ENCODE peak calls at places on chromosome 13, in seven cellular contexts. V is nucleus accumbens, D is NCI-H2171 treated with DMSO at 0.1 percent for 48 hours, A is NCI-H187 treated with DMSO at 0.1 percent for 48 hours, R is DMS 273 treated with DMSO at 0.1 percent for 48 hours, Y is mammary epithelial cell, G is COR-L47. L is an unnamed sample.

GRCh38 chr13:46575843-46576242 is 22.9 kb downstream of the LRCH1 start:
- DNase-seq in Y (peak; percentile 64), A (no peak), V (no peak), D (no peak), R (no peak), G (no peak), L (no peak)

GRCh38 chr13:71712988-71713653 is 153.9 kb downstream of the DACH1 start:
- DNase-seq in D (peak; percentile 72), G (no peak), V (no peak), R (no peak), Y (no peak), A (no peak), L (no peak)

GRCh38 chr13:36872621-36873020 is 47.4 kb downstream of the SMAD9 start:
- DNase-seq in Y (no peak), R (no peak), G (peak; percentile 25), A (no peak), V (peak; percentile 22), D (no peak), L (no peak)

GRCh38 chr13:91142572-91142971 is 204.9 kb upstream of the MIR17HG start:
- DNase-seq in Y (peak; percentile 2), V (no peak), D (no peak), G (peak; percentile 82), A (no peak), R (no peak), L (no peak)

GRCh38 chr13:43865892-43866291 is 13.6 kb downstream of the CCDC122 start:
- DNase-seq in R (no peak), Y (peak; percentile 73), A (no peak), V (no peak), G (no peak), D (no peak), L (no peak)

GRCh38 chr13:61286148-61286745 is 129.4 kb downstream of the PCDH20 start:
- DNase-seq in G (peak; percentile 75), D (peak; percentile 44), A (no peak), Y (no peak), V (no peak), R (no peak), L (no peak)

GRCh38 chr13:114080739-114081561 is 51.5 kb downstream of the RASA3 start:
- DNase-seq in A (no peak), G (no peak), V (no peak), R (no peak), Y (no peak), D (no peak), L (no peak)

GRCh38 chr13:35470671-35471465 is 5.6 kb downstream of the MAB21L1 start:
- DNase-seq in R (no peak), Y (no peak), A (no peak), D (no peak), G (no peak), V (no peak), L (no peak)

GRCh38 chr13:35475960-35476943 is at the start of gene MAB21L1:
- DNase-seq in D (peak; percentile 30), A (peak; percentile 47), V (no peak), Y (peak; percentile 2), R (peak; percentile 54), G (peak; percentile 30), L (peak; percentile 5)

GRCh38 chr13:110546933-110547332 is 14.6 kb downstream of the RAB20 start:
- DNase-seq in V (no peak), A (no peak), Y (peak; percentile 41), G (no peak), D (no peak), R (no peak), L (no peak)

GRCh38 chr13:66803759-66804456 is 426.2 kb downstream of the PCDH9 start:
- DNase-seq in V (no peak), Y (no peak), D (peak; percentile 75), A (no peak), G (peak; percentile 51), R (no peak), L (no peak)

GRCh38 chr13:74573654-74574053 is 439.4 kb upstream of the KLF12 start:
- DNase-seq in R (no peak), A (no peak), D (peak; percentile 11), V (peak; percentile 2), G (no peak), Y (no peak), L (no peak)

GRCh38 chr13:88063741-88064140 is 392.6 kb downstream of the SLITRK5 start:
- DNase-seq in Y (no peak), D (no peak), V (no peak), A (no peak), R (no peak), G (no peak), L (no peak)

GRCh38 chr13:113417836-113418721 is 35.2 kb downstream of the ADPRHL1 start:
- DNase-seq in V (no peak), D (no peak), G (no peak), A (no peak), Y (no peak), R (no peak), L (no peak)

GRCh38 chr13:110913322-110913721 is 1.5 kb downstream of the ANKRD10 start:
- DNase-seq in D (no peak), G (peak; percentile 8), Y (peak; percentile 49), V (no peak), R (no peak), A (no peak), L (peak; percentile 41)